ENCODE peak calls at places on chromosome 5, in six cellular contexts. I, U, H, S, P and F are unnamed samples.

GRCh38 chr5:58913591-58913990 is 330.7 kb downstream of the RAB3C start:
- DNase-seq in U (no peak), H (no peak), S (no peak), P (no peak), I (no peak), F (no peak)

GRCh38 chr5:180641566-180641900 is 7.9 kb downstream of the FLT4 start:
- DNase-seq in I (no peak), H (no peak), U (no peak), S (no peak), P (no peak), F (no peak)

GRCh38 chr5:6868816-6869215 is 155.6 kb downstream of the TENT4A start:
- DNase-seq in H (no peak), U (no peak), S (no peak), I (no peak), P (no peak), F (no peak)

GRCh38 chr5:179769276-179769675 is 24.5 kb upstream of the LTC4S start:
- DNase-seq in P (no peak), U (no peak), S (no peak), H (no peak), I (no peak), F (no peak)

GRCh38 chr5:78665519-78665918 is 16.9 kb upstream of the LHFPL2 start:
- DNase-seq in I (no peak), H (no peak), P (no peak), U (no peak), S (no peak), F (no peak)

GRCh38 chr5:83562207-83562606 is 90.7 kb downstream of the VCAN start:
- DNase-seq in S (no peak), U (no peak), H (no peak), I (no peak), P (no peak), F (no peak)

GRCh38 chr5:107808671-107809137 is 138.0 kb upstream of the EFNA5 start:
- DNase-seq in I (no peak), U (no peak), H (no peak), P (no peak), S (no peak), F (no peak)

GRCh38 chr5:56594821-56595220 is 220.5 kb upstream of the MAP3K1 start:
- DNase-seq in U (no peak), I (no peak), P (no peak), H (no peak), S (no peak), F (no peak)

GRCh38 chr5:148746826-148747535 is 79.4 kb upstream of the ADRB2 start:
- DNase-seq in U (no peak), H (no peak), S (no peak), P (no peak), I (no peak), F (no peak)

GRCh38 chr5:54959673-54960418 is 25.5 kb downstream of the ESM1 start:
- DNase-seq in S (no peak), I (peak), U (no peak), H (no peak), P (no peak), F (no peak)

DNA sequence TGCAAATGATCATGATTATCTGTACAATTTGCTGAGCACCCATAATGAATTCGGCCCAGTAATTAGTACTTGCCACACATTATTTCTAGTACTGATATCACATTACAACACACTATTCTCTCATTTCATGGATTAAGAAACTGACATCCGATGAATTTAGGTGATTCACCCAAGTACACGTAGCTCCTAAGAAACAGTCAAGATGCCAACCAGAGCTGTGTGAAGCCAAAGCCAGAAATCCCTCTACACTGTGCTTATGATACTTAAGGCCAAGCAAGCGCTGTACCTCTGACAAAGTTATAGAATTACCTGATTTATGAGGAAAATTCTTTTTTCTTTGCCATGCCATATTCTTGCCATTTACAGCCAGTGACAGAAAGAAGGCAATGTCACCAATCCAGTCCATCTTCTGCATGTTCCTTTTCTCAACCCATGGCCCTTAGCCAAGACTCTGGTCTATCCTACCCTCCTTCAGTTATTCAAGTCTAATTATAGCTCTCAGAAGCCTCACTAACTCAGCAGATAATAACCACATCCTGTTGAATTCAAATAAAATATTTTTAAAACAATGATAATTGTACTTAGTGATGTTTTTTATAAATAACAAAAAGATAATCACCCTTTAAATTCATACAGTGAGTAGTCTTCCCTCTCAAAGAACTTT is 74.3 kb upstream of the PTGER4 start:
- DNase-seq in P (peak), S (no peak), U (no peak), H (no peak), I (no peak), F (no peak)
- H3K27ac ChIP-seq in P (no peak), S (no peak), U (no peak), H (no peak), I (no peak), F (no peak)

GRCh38 chr5:135533346-135533745 is 2.4 kb downstream of the NEUROG1 start:
- DNase-seq in P (no peak), H (no peak), I (no peak), U (no peak), S (no peak), F (no peak)
- H3K4me3 ChIP-seq in P (no peak), H (no peak), I (no peak), U (no peak), S (no peak), F (no peak)

GRCh38 chr5:140181002-140181483 is 6.1 kb downstream of the CYSTM1 start:
- DNase-seq in P (no peak), H (no peak), S (no peak), I (no peak), U (no peak), F (no peak)
- TF ChIP-seq POLR2A in P (no peak), H (no peak), S (no peak), I (no peak), U (no peak), F (no peak)

GRCh38 chr5:89878733-89879132 is 530.8 kb downstream of the CETN3 start:
- DNase-seq in S (no peak), U (no peak), P (no peak), H (no peak), I (no peak), F (no peak)

GRCh38 chr5:89883967-89884366 is 525.6 kb downstream of the CETN3 start:
- DNase-seq in H (no peak), I (no peak), U (no peak), P (no peak), S (no peak), F (no peak)

DNA sequence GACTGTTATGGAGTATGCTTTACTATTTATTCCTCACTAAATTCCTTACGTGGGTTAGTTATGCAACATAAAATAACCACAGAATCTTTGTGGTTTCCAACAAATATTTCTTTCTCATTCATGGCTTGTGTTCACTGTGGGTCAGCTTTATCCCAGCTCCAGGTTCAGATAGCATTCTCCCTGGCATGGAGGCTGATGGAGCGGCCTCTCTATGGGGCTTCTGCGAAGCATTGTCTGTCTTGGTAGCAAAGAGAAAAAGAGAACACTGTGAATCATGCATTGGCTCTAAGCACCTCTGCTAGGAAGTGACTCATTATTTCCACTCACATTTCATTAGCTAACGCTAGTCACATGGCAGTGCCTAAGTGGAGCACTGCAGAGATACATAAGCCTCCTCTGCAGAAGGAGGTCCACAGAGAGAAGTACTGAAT is 531.4 kb downstream of the CETN3 start:
- DNase-seq in I (no peak), H (no peak), S (no peak), P (no peak), U (peak), F (no peak)
- H3K27ac ChIP-seq in I (no peak), H (no peak), S (no peak), P (no peak), U (no peak), F (no peak)

DNA sequence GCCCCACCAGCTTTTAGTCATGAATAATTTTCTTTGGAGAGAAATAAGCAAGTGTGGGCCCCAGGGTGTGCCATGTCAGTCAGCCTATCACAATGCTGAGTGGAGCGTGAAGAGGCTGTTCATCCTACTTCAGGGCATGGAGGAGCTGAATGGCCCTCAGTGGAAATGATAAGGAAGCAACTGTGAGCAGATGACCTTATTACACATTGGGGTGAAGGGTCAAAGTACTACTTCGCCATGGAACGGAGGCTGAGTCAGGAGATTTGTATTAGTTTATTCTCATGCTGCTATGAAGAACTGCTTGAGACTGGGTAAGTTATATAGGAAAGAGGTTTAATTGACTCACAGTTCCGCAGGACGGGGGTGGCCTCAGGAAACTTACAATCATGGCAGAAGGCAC is 231.0 kb upstream of the ADAMTS16 start:
- DNase-seq in S (no peak), P (no peak), I (no peak), U (no peak), H (no peak), F (no peak)
- H3K4me3 ChIP-seq in S (no peak), P (no peak), I (no peak), U (no peak), H (no peak), F (no peak)

DNA sequence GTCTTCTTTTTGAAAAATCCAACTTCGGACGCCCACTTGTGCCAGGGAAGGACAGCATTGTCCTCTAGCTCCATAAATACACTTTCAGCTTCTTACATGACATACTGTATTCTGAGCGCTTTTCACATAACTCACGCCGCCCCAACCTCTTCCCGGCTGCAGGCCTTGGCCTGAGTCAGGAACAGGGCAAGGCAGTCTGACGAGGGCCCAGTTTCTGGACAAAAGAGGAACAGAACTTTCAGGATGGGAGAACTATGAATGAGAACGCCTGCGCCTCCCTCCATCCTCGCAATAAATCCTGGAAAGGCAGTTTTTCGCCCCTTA is 645 bp downstream of the DCTN4 start:
- DNase-seq in U (no peak), S (no peak), I (no peak), H (no peak), P (no peak), F (no peak)
- TF ChIP-seq POLR2A in U (no peak), S (no peak), I (no peak), H (no peak), P (no peak), F (no peak)

DNA sequence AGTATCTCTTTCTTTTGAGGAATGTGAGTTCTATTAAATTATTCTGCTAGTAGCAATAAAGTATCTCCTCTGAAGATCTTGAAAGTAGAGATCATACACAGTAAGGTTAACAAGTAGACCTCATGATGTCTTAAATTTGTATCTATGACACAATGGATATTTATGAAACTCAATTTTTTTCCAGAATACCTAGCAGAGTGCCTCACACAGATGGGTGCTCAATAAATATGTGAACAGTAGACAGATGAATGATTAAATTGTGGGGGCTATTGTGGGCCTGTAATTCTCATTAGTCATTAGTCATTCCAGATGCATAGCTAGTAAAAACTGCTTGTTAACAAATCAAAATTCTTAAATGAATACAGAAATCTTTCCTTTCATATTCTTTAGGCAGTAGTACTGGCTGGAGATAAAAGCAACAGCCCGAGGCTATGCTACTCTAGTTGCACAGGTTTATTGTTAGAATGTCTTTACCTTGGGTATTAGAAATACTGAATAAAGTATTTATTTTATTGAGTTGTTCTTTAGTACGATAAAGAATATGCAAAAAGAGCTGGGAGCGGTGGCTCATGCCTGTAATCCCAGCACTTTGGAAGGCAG is 22.0 kb downstream of the CHD1 start:
- DNase-seq in P (no peak), S (no peak), I (no peak), H (no peak), U (no peak), F (no peak)
- H3K27ac ChIP-seq in P (no peak), S (no peak), I (no peak), H (no peak), U (no peak), F (no peak)

GRCh38 chr5:346229-346935 is 24.9 kb downstream of the AHRR start:
- DNase-seq in I (no peak), H (no peak), S (no peak), P (no peak), U (no peak), F (no peak)

GRCh38 chr5:344668-345067 is 23.2 kb downstream of the AHRR start:
- DNase-seq in S (no peak), U (no peak), H (no peak), I (no peak), P (no peak), F (no peak)

GRCh38 chr5:342501-343460 is 21.3 kb downstream of the AHRR start:
- DNase-seq in H (no peak), U (no peak), S (peak), P (no peak), I (no peak), F (no peak)

GRCh38 chr5:345404-346195 is 24.1 kb downstream of the AHRR start:
- DNase-seq in U (no peak), I (no peak), H (no peak), S (no peak), P (no peak), F (peak)

GRCh38 chr5:343461-344401 is 22.2 kb downstream of the AHRR start:
- DNase-seq in S (peak), H (no peak), U (peak), I (peak), P (no peak), F (peak)
- H3K4me3 ChIP-seq in S (peak), H (peak), U (peak), I (peak), P (peak), F (peak)

GRCh38 chr5:82277613-82277986 is 554 bp downstream of the RPS23 start:
- DNase-seq in P (no peak), H (no peak), U (no peak), S (no peak), I (no peak), F (no peak)

GRCh38 chr5:82275267-82275664 is 2.9 kb downstream of the RPS23 start:
- DNase-seq in H (no peak), I (no peak), P (no peak), S (no peak), U (no peak), F (no peak)

GRCh38 chr5:82276800-82277612 is 1.1 kb downstream of the RPS23 start:
- DNase-seq in H (no peak), S (no peak), I (no peak), P (no peak), U (no peak), F (no peak)

GRCh38 chr5:82274343-82275266 is 3.5 kb downstream of the RPS23 start:
- DNase-seq in U (peak), I (no peak), S (no peak), H (no peak), P (no peak), F (peak)

DNA sequence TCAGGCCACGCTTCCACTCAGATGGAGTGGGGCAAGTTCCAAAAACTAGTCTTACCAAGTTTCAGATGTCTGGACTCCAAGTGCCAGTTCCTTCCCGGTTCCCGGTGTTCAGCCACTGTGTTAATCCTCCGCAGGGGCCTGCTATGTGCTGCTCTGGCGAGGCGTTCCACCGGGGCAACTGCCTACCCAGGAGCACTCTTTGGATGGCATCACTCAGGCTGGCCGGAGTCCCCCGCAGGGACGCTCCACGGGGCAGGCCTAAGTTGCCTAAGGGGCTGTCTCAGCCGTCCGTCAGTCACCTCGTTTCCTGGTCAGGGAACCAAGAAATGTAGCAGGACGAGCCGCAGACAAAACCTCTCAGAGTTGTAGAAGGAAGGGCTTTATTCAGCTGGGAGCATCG is 5.2 kb downstream of the RPS23 start:
- DNase-seq in U (no peak), S (no peak), I (no peak), P (no peak), H (no peak), F (no peak)
- TF ChIP-seq POLR2A in U (no peak), S (no peak), I (no peak), P (no peak), H (no peak), F (no peak)